ENCODE peak calls at places on chromosomes 16 and 17, in eight cellular contexts. A is SW480, U is T-helper 1 cell, D is GM20000, W is neuronal stem cell, K is LHCN-M2, O is astrocyte of the spinal cord, B is HFFc6. X is an unnamed sample.

GRCh38 chr16:89373355-89374110 is 116.8 kb downstream of the ANKRD11 start:
- DNase-seq in O (peak), A (no peak), B (no peak), W (no peak), D (no peak), U (no peak), K (peak), X (peak)

GRCh38 chr16:59042296-59042695 is 308.2 kb upstream of the GOT2 start:
- DNase-seq in A (peak), W (no peak), D (no peak), U (no peak), B (no peak), O (no peak), K (no peak), X (no peak)

GRCh38 chr16:22681551-22681880 is 132.4 kb upstream of the HS3ST2 start:
- DNase-seq in O (no peak), D (no peak), A (no peak), W (no peak), U (no peak), K (no peak), B (no peak), X (no peak)

GRCh38 chr16:3175157-3176153 is 12.5 kb upstream of the OR1F1 start:
- DNase-seq in W (no peak), K (peak), O (peak), U (no peak), B (peak), D (no peak), A (no peak), X (peak)

GRCh38 chr16:946048-946395 is 24.8 kb downstream of the LMF1 start:
- DNase-seq in W (no peak), B (no peak), U (no peak), K (no peak), D (no peak), A (no peak), O (no peak), X (no peak)

GRCh38 chr17:51585514-51586104 is 325.3 kb downstream of the UTP18 start:
- DNase-seq in K (no peak), U (no peak), W (peak), O (no peak), B (no peak), D (no peak), A (peak), X (no peak)

GRCh38 chr16:78675312-78675711 is 575.9 kb downstream of the WWOX start:
- DNase-seq in O (peak), D (no peak), A (no peak), K (peak), B (no peak), U (no peak), W (no peak), X (no peak)

GRCh38 chr17:77200711-77201110 is 59.9 kb downstream of the SEC14L1 start:
- DNase-seq in K (no peak), O (no peak), U (no peak), A (no peak), D (no peak), B (no peak), W (no peak), X (no peak)

GRCh38 chr17:14737984-14738651 is 437.2 kb downstream of the HS3ST3B1 start:
- DNase-seq in W (peak), O (peak), D (no peak), K (peak), U (no peak), A (peak), B (peak), X (peak)

GRCh38 chr17:82202981-82203380 is 9.7 kb downstream of the CCDC57 start:
- DNase-seq in O (no peak), D (no peak), U (no peak), W (no peak), B (no peak), A (no peak), K (no peak), X (no peak)